ENCODE peak calls at places on chromosomes 11 and 22, in six cellular contexts. One of them, this sample, is unnamed.

GRCh38 chr11:71466358-71466757 is 13.4 kb downstream of the NADSYN1 start:
- DNase-seq in AG08395: no peak
- DNase-seq in GM12865: no peak
- DNase-seq in T follicular helper cell: no peak
- DNase-seq in tibial artery: no peak
- DNase-seq in cardiac fibroblast: no peak
- DNase-seq in this sample: no peak

GRCh38 chr11:75673977-75674582 is 5.2 kb upstream of the MAP6 start:
- DNase-seq in GM12865: peak; percentile 55
- DNase-seq in cardiac fibroblast: peak; percentile 93
- DNase-seq in T follicular helper cell: no peak
- DNase-seq in AG08395: peak; percentile 27
- DNase-seq in tibial artery: no peak
- DNase-seq in this sample: no peak

GRCh38 chr11:1462576-1462975 is 24.0 kb downstream of the MOB2 start:
- DNase-seq in GM12865: no peak
- DNase-seq in cardiac fibroblast: no peak
- DNase-seq in AG08395: no peak
- DNase-seq in tibial artery: no peak
- DNase-seq in T follicular helper cell: no peak
- DNase-seq in this sample: no peak

GRCh38 chr11:119107538-119108150 is 500 bp downstream of the C2CD2L start:
- DNase-seq in AG08395: peak; percentile 31
- DNase-seq in cardiac fibroblast: no peak
- DNase-seq in T follicular helper cell: no peak
- DNase-seq in tibial artery: no peak
- DNase-seq in GM12865: no peak
- DNase-seq in this sample: no peak

GRCh38 chr11:122271747-122272146 is 155.7 kb upstream of the BLID start:
- DNase-seq in tibial artery: no peak
- DNase-seq in AG08395: no peak
- DNase-seq in GM12865: no peak
- DNase-seq in cardiac fibroblast: no peak
- DNase-seq in T follicular helper cell: no peak
- DNase-seq in this sample: no peak

GRCh38 chr11:116192509-116193206 is 580.1 kb downstream of the BUD13 start:
- DNase-seq in cardiac fibroblast: no peak
- DNase-seq in tibial artery: no peak
- DNase-seq in AG08395: peak; percentile 9
- DNase-seq in GM12865: no peak
- DNase-seq in T follicular helper cell: no peak
- DNase-seq in this sample: no peak

GRCh38 chr22:45859231-45860161 is 117.5 kb downstream of the WNT7B start:
- DNase-seq in GM12865: no peak
- DNase-seq in cardiac fibroblast: peak; percentile 11
- DNase-seq in AG08395: no peak
- DNase-seq in T follicular helper cell: no peak
- DNase-seq in tibial artery: no peak
- DNase-seq in this sample: no peak

GRCh38 chr11:118938491-118939411 is 13.0 kb upstream of the BCL9L start:
- DNase-seq in GM12865: no peak
- DNase-seq in cardiac fibroblast: peak; percentile 65
- DNase-seq in AG08395: peak; percentile 66
- DNase-seq in T follicular helper cell: no peak
- DNase-seq in tibial artery: no peak
- DNase-seq in this sample: no peak

GRCh38 chr11:110069158-110069737 is 23.9 kb upstream of the ZC3H12C start:
- DNase-seq in GM12865: peak; percentile 37
- DNase-seq in AG08395: peak; percentile 68
- DNase-seq in cardiac fibroblast: peak; percentile 90
- DNase-seq in T follicular helper cell: no peak
- DNase-seq in tibial artery: peak; percentile 53
- DNase-seq in this sample: no peak

GRCh38 chr11:86475027-86475426 is 100.3 kb downstream of the CCDC81 start:
- DNase-seq in cardiac fibroblast: no peak
- DNase-seq in AG08395: no peak
- DNase-seq in T follicular helper cell: no peak
- DNase-seq in GM12865: no peak
- DNase-seq in tibial artery: no peak
- DNase-seq in this sample: no peak

GRCh38 chr22:38085056-38085455 is 1.1 kb upstream of the SLC16A8 start:
- DNase-seq in T follicular helper cell: no peak
- DNase-seq in AG08395: no peak
- DNase-seq in GM12865: no peak
- DNase-seq in tibial artery: no peak
- DNase-seq in cardiac fibroblast: no peak
- DNase-seq in this sample: no peak

GRCh38 chr11:121321614-121322243 is 29.2 kb downstream of the SC5D start:
- DNase-seq in AG08395: peak; percentile 52
- DNase-seq in cardiac fibroblast: peak; percentile 39
- DNase-seq in GM12865: peak; percentile 76
- DNase-seq in T follicular helper cell: no peak
- DNase-seq in tibial artery: peak; percentile 29
- DNase-seq in this sample: peak; percentile 10

GRCh38 chr11:16572946-16573345 is 165.5 kb upstream of the C11orf58 start:
- DNase-seq in cardiac fibroblast: no peak
- DNase-seq in tibial artery: no peak
- DNase-seq in AG08395: no peak
- DNase-seq in T follicular helper cell: no peak
- DNase-seq in GM12865: no peak
- DNase-seq in this sample: no peak

GRCh38 chr11:69205929-69206612 is 50.3 kb downstream of the SMIM38 start:
- DNase-seq in cardiac fibroblast: no peak
- DNase-seq in tibial artery: peak; percentile 2
- DNase-seq in AG08395: no peak
- DNase-seq in T follicular helper cell: no peak
- DNase-seq in GM12865: no peak
- DNase-seq in this sample: no peak

GRCh38 chr11:121469910-121470309 is 17.1 kb upstream of the SORL1-AS1 start:
- DNase-seq in GM12865: no peak
- DNase-seq in AG08395: no peak
- DNase-seq in cardiac fibroblast: no peak
- DNase-seq in tibial artery: no peak
- DNase-seq in T follicular helper cell: no peak
- DNase-seq in this sample: no peak

GRCh38 chr22:27668828-27669797 is 132.4 kb downstream of the MN1 start:
- DNase-seq in T follicular helper cell: no peak
- DNase-seq in GM12865: no peak
- DNase-seq in AG08395: peak; percentile 77
- DNase-seq in tibial artery: no peak
- DNase-seq in cardiac fibroblast: peak; percentile 86
- DNase-seq in this sample: no peak

GRCh38 chr11:5689551-5689983 is at the start of gene TRIM22:
- DNase-seq in cardiac fibroblast: peak; percentile 93
- DNase-seq in AG08395: peak; percentile 65
- DNase-seq in tibial artery: peak; percentile 39
- DNase-seq in GM12865: peak; percentile 91
- DNase-seq in T follicular helper cell: peak; percentile 14
- DNase-seq in this sample: peak; percentile 36

GRCh38 chr22:50600541-50600940 is at the start of gene MAPK8IP2:
- DNase-seq in tibial artery: peak; percentile 10
- DNase-seq in T follicular helper cell: no peak
- DNase-seq in cardiac fibroblast: no peak
- DNase-seq in AG08395: no peak
- DNase-seq in GM12865: no peak
- DNase-seq in this sample: no peak

GRCh38 chr22:45889539-45890350 is 87.2 kb downstream of the WNT7B start:
- DNase-seq in T follicular helper cell: no peak
- DNase-seq in GM12865: no peak
- DNase-seq in tibial artery: no peak
- DNase-seq in AG08395: no peak
- DNase-seq in cardiac fibroblast: peak; percentile 29
- DNase-seq in this sample: no peak

GRCh38 chr11:111336582-111337256 is 38.4 kb downstream of the POU2AF3 start:
- DNase-seq in AG08395: peak; percentile 67
- DNase-seq in GM12865: no peak
- DNase-seq in T follicular helper cell: no peak
- DNase-seq in cardiac fibroblast: peak; percentile 65
- DNase-seq in tibial artery: no peak
- DNase-seq in this sample: no peak

GRCh38 chr11:45264839-45265515 is 21.2 kb downstream of the SYT13 start:
- DNase-seq in cardiac fibroblast: peak; percentile 97
- DNase-seq in T follicular helper cell: no peak
- DNase-seq in AG08395: peak; percentile 90
- DNase-seq in tibial artery: no peak
- DNase-seq in GM12865: no peak
- DNase-seq in this sample: no peak

GRCh38 chr11:113647856-113648255 is 58.3 kb downstream of the TMPRSS5 start:
- DNase-seq in T follicular helper cell: no peak
- DNase-seq in GM12865: no peak
- DNase-seq in cardiac fibroblast: no peak
- DNase-seq in tibial artery: no peak
- DNase-seq in AG08395: peak; percentile 45
- DNase-seq in this sample: no peak

GRCh38 chr11:118175031-118175531 is 1.4 kb downstream of the SCN2B start:
- DNase-seq in T follicular helper cell: no peak
- DNase-seq in tibial artery: no peak
- DNase-seq in GM12865: no peak
- DNase-seq in cardiac fibroblast: no peak
- DNase-seq in AG08395: no peak
- DNase-seq in this sample: no peak

GRCh38 chr11:34331736-34332135 is 26.1 kb downstream of the ABTB2 start:
- DNase-seq in GM12865: no peak
- DNase-seq in cardiac fibroblast: no peak
- DNase-seq in AG08395: peak; percentile 41
- DNase-seq in tibial artery: no peak
- DNase-seq in T follicular helper cell: no peak
- DNase-seq in this sample: no peak

GRCh38 chr11:87398913-87399312 is 361.2 kb downstream of the TMEM135 start:
- DNase-seq in AG08395: peak; percentile 37
- DNase-seq in tibial artery: peak; percentile 87
- DNase-seq in T follicular helper cell: no peak
- DNase-seq in GM12865: no peak
- DNase-seq in cardiac fibroblast: no peak
- DNase-seq in this sample: no peak

GRCh38 chr11:112958670-112959069 is 2.5 kb upstream of the NCAM1 start:
- DNase-seq in T follicular helper cell: no peak
- DNase-seq in GM12865: no peak
- DNase-seq in cardiac fibroblast: peak; percentile 15
- DNase-seq in AG08395: peak; percentile 39
- DNase-seq in tibial artery: no peak
- DNase-seq in this sample: no peak

GRCh38 chr11:95849087-95849825 is 59.0 kb downstream of the CEP57 start:
- DNase-seq in AG08395: peak; percentile 59
- DNase-seq in GM12865: peak; percentile 31
- DNase-seq in T follicular helper cell: no peak
- DNase-seq in tibial artery: peak; percentile 66
- DNase-seq in cardiac fibroblast: peak; percentile 89
- DNase-seq in this sample: no peak

This sample was measured in effector memory CD4-positive, alpha-beta T cell.